ENCODE peak calls at places on chromosome 18, in eight cellular contexts. D, H, E, J, V, F, Q and Z are unnamed samples.

GRCh38 chr18:75478996-75479870 is 51.7 kb upstream of the SMIM21 start:
- DNase-seq in D (no peak), J (no peak), V (no peak), E (no peak), Q (no peak), H (no peak), F (peak), Z (peak)

GRCh38 chr18:13796515-13796914 is 27.4 kb upstream of the MC5R start:
- DNase-seq in F (no peak), E (no peak), V (no peak), H (no peak), Q (no peak), J (no peak), D (no peak), Z (no peak)

GRCh38 chr18:50061876-50062517 is 132.9 kb downstream of the MYO5B start:
- DNase-seq in F (no peak), D (peak), H (no peak), Q (no peak), J (no peak), V (no peak), E (no peak), Z (no peak)

GRCh38 chr18:45755936-45756335 is 32.0 kb downstream of the SLC14A1 start:
- DNase-seq in E (no peak), Q (no peak), D (no peak), F (no peak), V (no peak), H (no peak), J (no peak), Z (peak)

GRCh38 chr18:2459886-2460285 is 111.4 kb downstream of the METTL4 start:
- DNase-seq in Q (no peak), E (no peak), J (no peak), H (no peak), F (no peak), V (no peak), D (no peak), Z (no peak)

GRCh38 chr18:31942301-31942998 is 478 bp downstream of the TRAPPC8 start:
- DNase-seq in Q (peak), F (peak), J (no peak), D (no peak), E (peak), H (peak), V (no peak), Z (peak)

GRCh38 chr18:11324510-11324909 is 175.1 kb upstream of the PIEZO2 start:
- DNase-seq in J (no peak), F (no peak), Q (no peak), D (no peak), E (no peak), H (no peak), V (no peak), Z (no peak)

GRCh38 chr18:12630136-12630535 is 27.8 kb downstream of the SPIRE1 start:
- DNase-seq in Q (no peak), D (no peak), H (no peak), F (no peak), V (no peak), E (no peak), J (no peak), Z (no peak)

GRCh38 chr18:5197032-5197434 is at the start of gene AKAIN1:
- DNase-seq in J (no peak), V (no peak), E (no peak), H (peak), Q (no peak), D (peak), F (peak), Z (peak)

GRCh38 chr18:61892683-61893303 is at the start of gene RNF152:
- DNase-seq in F (no peak), D (peak), H (peak), Q (peak), J (no peak), V (no peak), E (no peak), Z (peak)

GRCh38 chr18:1585881-1586488 is 681.3 kb downstream of the ADCYAP1 start:
- DNase-seq in Q (no peak), J (no peak), E (no peak), F (peak), H (no peak), D (no peak), V (peak), Z (peak)

GRCh38 chr18:46171331-46171730 is 67.1 kb downstream of the HAUS1 start:
- DNase-seq in F (no peak), V (no peak), H (no peak), J (no peak), Q (no peak), D (no peak), E (no peak), Z (no peak)

GRCh38 chr18:51438797-51439350 is 241.4 kb upstream of the MEX3C start:
- DNase-seq in F (no peak), E (no peak), H (no peak), J (no peak), V (no peak), Q (no peak), D (no peak), Z (no peak)

GRCh38 chr18:4356929-4357328 is 98.2 kb downstream of the DLGAP1 start:
- DNase-seq in V (no peak), H (no peak), E (no peak), D (no peak), F (no peak), J (no peak), Q (no peak), Z (no peak)

GRCh38 chr18:61860302-61860701 is 32.5 kb downstream of the RNF152 start:
- DNase-seq in Q (no peak), V (no peak), H (no peak), F (no peak), D (no peak), E (no peak), J (no peak), Z (no peak)

GRCh38 chr18:3207565-3207964 is 12.2 kb downstream of the MYOM1 start:
- DNase-seq in E (no peak), H (no peak), J (no peak), Q (no peak), F (no peak), V (no peak), D (no peak), Z (peak)

GRCh38 chr18:70332694-70333093 is 43.8 kb downstream of the SOCS6 start:
- DNase-seq in V (no peak), J (no peak), Q (no peak), E (no peak), D (no peak), H (no peak), F (no peak), Z (no peak)

GRCh38 chr18:39698436-39698835 is 2132.8 kb upstream of the CELF4 start:
- DNase-seq in V (no peak), F (no peak), J (no peak), H (no peak), D (no peak), E (no peak), Q (no peak), Z (no peak)

GRCh38 chr18:56121669-56122068 is 516.7 kb downstream of the TXNL1 start:
- DNase-seq in E (no peak), J (no peak), V (no peak), F (no peak), H (no peak), Q (no peak), D (no peak), Z (no peak)

GRCh38 chr18:79392226-79392625 is 3.5 kb upstream of the NFATC1 start:
- DNase-seq in V (no peak), F (no peak), Q (no peak), H (no peak), J (peak), E (no peak), D (no peak), Z (no peak)

GRCh38 chr18:55998071-55998522 is 410.1 kb upstream of the TCF4 start:
- DNase-seq in H (peak), D (no peak), J (no peak), V (no peak), E (no peak), F (no peak), Q (no peak), Z (no peak)

GRCh38 chr18:46246101-46246500 is 141.9 kb downstream of the HAUS1 start:
- DNase-seq in V (no peak), F (no peak), J (no peak), E (no peak), D (no peak), H (no peak), Q (no peak), Z (no peak)

GRCh38 chr18:22176622-22177495 is 7.5 kb downstream of the GATA6 start:
- DNase-seq in Q (peak), H (peak), J (no peak), V (no peak), F (no peak), D (peak), E (no peak), Z (peak)
- H3K4me3 ChIP-seq in Q (peak), H (peak), J (no peak), V (no peak), F (no peak), D (peak), E (no peak), Z (peak)

GRCh38 chr18:76857476-76857875 is 35.1 kb downstream of the ZNF236 start:
- DNase-seq in F (no peak), J (no peak), H (no peak), E (no peak), D (no peak), Q (no peak), V (no peak), Z (no peak)
- H3K27ac ChIP-seq in F (no peak), J (no peak), H (no peak), E (no peak), D (no peak), Q (no peak), V (no peak), Z (no peak)

DNA sequence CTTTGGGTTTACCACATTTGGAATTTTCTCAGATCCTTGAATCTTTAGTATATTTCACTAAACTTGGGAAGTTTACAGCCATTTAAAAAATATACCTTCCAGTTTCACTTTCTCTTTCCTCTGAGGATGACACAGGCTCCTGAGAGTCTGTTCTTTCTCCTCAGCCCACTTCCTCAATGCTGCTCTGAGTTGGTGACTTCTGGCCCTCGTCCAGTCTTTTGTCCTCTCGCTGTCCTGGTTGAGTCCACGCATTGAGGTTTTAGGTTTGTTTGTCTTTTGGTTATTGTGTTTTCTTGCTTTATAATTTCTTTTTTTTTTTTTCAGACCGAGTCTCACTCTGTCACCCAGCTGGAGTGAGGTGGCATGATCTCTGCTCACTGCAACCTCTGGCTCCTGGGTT is 40.7 kb upstream of the GALR1 start:
- DNase-seq in V (no peak), Q (no peak), D (peak), J (no peak), H (no peak), E (peak), F (no peak), Z (peak)
- H3K4me3 ChIP-seq in V (no peak), Q (peak), D (no peak), J (peak), H (no peak), E (peak), F (no peak), Z (no peak)

GRCh38 chr18:48868468-48869466 is 82.0 kb downstream of the SMAD7 start:
- DNase-seq in F (no peak), Q (no peak), J (no peak), E (no peak), V (no peak), H (no peak), D (no peak), Z (peak)

GRCh38 chr18:48864876-48865275 is 85.9 kb downstream of the SMAD7 start:
- DNase-seq in V (no peak), J (no peak), E (no peak), F (no peak), Q (no peak), H (no peak), D (peak), Z (no peak)

GRCh38 chr18:48866856-48867255 is 83.9 kb downstream of the SMAD7 start:
- DNase-seq in Q (no peak), H (no peak), E (no peak), J (no peak), F (no peak), D (no peak), V (no peak), Z (no peak)

GRCh38 chr18:48867978-48868377 is 82.8 kb downstream of the SMAD7 start:
- DNase-seq in Q (no peak), D (no peak), V (no peak), J (no peak), F (no peak), H (no peak), E (no peak), Z (no peak)

DNA sequence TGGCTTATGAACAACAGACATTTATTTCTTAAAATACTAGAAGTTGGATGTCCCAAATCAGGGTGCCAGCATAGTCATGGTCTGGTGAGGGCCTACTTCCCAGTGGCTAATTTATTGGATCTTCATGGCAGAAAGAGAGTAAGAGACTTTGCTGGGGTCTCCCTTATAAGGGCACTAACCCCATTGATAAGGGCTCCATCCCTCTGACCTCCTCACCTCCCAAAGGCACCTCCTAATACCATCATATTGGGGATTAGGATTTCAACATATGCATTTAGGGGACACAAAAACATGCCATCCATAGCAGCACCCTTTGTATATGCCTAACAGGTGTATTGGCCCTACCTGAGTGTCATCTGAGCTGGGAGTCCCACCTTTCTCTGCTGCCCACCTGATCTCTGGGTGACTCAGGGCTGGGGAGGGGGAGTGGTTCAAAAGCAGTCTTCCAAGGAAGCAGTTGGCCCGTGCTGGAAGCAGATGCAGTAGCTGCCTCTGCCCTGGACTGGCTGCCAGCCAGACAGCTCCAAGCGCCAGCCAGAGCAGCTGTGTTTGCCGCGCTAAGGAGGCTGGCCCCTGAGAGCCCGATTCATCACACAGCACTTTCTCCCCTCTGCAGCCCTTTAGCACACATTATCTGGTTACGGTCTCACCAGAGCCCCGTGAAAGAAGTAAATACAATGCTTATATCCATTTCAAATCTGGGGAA is 84.6 kb downstream of the SMAD7 start:
- DNase-seq in H (peak), V (no peak), D (peak), Q (peak), F (no peak), E (no peak), J (no peak), Z (peak)
- H3K27ac ChIP-seq in H (no peak), V (no peak), D (no peak), Q (no peak), F (no peak), E (no peak), J (no peak), Z (no peak)